ENCODE peak calls at places on chromosomes 2 and 18, in four cellular contexts. One of them, this sample, is unnamed.

GRCh38 chr2:118032169-118033013 is 18.5 kb upstream of the CCDC93 start:
- DNase-seq in IMR-90: peak
- DNase-seq in H1: peak
- DNase-seq in mesendoderm: peak
- DNase-seq in this sample: peak

GRCh38 chr2:223095207-223095606 is 43.2 kb downstream of the KCNE4 start:
- DNase-seq in IMR-90: no peak
- DNase-seq in H1: no peak
- DNase-seq in mesendoderm: no peak
- DNase-seq in this sample: no peak

GRCh38 chr2:172395503-172395902 is 31.9 kb upstream of the ITGA6 start:
- DNase-seq in IMR-90: peak
- DNase-seq in H1: no peak
- DNase-seq in mesendoderm: peak
- DNase-seq in this sample: no peak

GRCh38 chr2:63865159-63865799 is 23.6 kb downstream of the UGP2 start:
- DNase-seq in IMR-90: peak
- DNase-seq in H1: no peak
- DNase-seq in mesendoderm: no peak
- DNase-seq in this sample: no peak

GRCh38 chr2:88735853-88736252 is 44.4 kb downstream of the RPIA start:
- DNase-seq in IMR-90: no peak
- DNase-seq in H1: no peak
- DNase-seq in mesendoderm: no peak
- DNase-seq in this sample: no peak

GRCh38 chr2:218618102-218618860 is 10.6 kb downstream of the PLCD4 start:
- DNase-seq in IMR-90: no peak
- DNase-seq in H1: no peak
- DNase-seq in mesendoderm: peak
- DNase-seq in this sample: no peak

GRCh38 chr18:43970656-43971055 is 693.4 kb upstream of the SYT4 start:
- DNase-seq in IMR-90: no peak
- DNase-seq in H1: no peak
- DNase-seq in mesendoderm: peak
- DNase-seq in this sample: no peak

GRCh38 chr2:74550231-74550630 is 3.5 kb downstream of the LOXL3 start:
- DNase-seq in IMR-90: no peak
- DNase-seq in H1: no peak
- DNase-seq in mesendoderm: no peak
- DNase-seq in this sample: no peak

GRCh38 chr2:189086710-189087109 is 92.9 kb downstream of the COL5A2 start:
- DNase-seq in IMR-90: peak
- DNase-seq in H1: no peak
- DNase-seq in mesendoderm: peak
- DNase-seq in this sample: no peak

GRCh38 chr2:196074631-196075030 is 6.0 kb upstream of the DNAH7 start:
- DNase-seq in IMR-90: no peak
- DNase-seq in H1: no peak
- DNase-seq in mesendoderm: no peak
- DNase-seq in this sample: no peak

GRCh38 chr2:196511258-196511971 is 128.1 kb upstream of the CCDC150 start:
- DNase-seq in IMR-90: no peak
- DNase-seq in H1: no peak
- DNase-seq in mesendoderm: no peak
- DNase-seq in this sample: no peak

GRCh38 chr2:120111193-120111592 is 98.3 kb downstream of the EPB41L5 start:
- DNase-seq in IMR-90: no peak
- DNase-seq in H1: no peak
- DNase-seq in mesendoderm: no peak
- DNase-seq in this sample: no peak

GRCh38 chr2:208112969-208113368 is 11.4 kb downstream of the CRYGD start:
- DNase-seq in IMR-90: no peak
- DNase-seq in H1: peak
- DNase-seq in mesendoderm: peak
- DNase-seq in this sample: peak

GRCh38 chr2:28341208-28341891 is 51.3 kb upstream of the FOSL2 start:
- DNase-seq in IMR-90: no peak
- DNase-seq in H1: no peak
- DNase-seq in mesendoderm: no peak
- DNase-seq in this sample: no peak

GRCh38 chr18:49723648-49724180 is 89.6 kb downstream of the ACAA2 start:
- DNase-seq in IMR-90: peak
- DNase-seq in H1: no peak
- DNase-seq in mesendoderm: peak
- DNase-seq in this sample: no peak

GRCh38 chr2:208608436-208608835 is 201.8 kb downstream of the PTH2R start:
- DNase-seq in IMR-90: no peak
- DNase-seq in H1: no peak
- DNase-seq in mesendoderm: no peak
- DNase-seq in this sample: no peak

GRCh38 chr2:26355038-26355995 is 8.7 kb upstream of the ADGRF3 start:
- DNase-seq in IMR-90: peak
- DNase-seq in H1: no peak
- DNase-seq in mesendoderm: peak
- DNase-seq in this sample: no peak

GRCh38 chr2:240868286-240869108 is at the start of gene AGXT:
- DNase-seq in IMR-90: peak
- DNase-seq in H1: no peak
- DNase-seq in mesendoderm: no peak
- DNase-seq in this sample: no peak

GRCh38 chr2:241932895-241933174 is 63.3 kb downstream of the RTP5 start:
- DNase-seq in IMR-90: no peak
- DNase-seq in H1: no peak
- DNase-seq in mesendoderm: no peak
- DNase-seq in this sample: no peak

GRCh38 chr18:34509163-34509562 is 200.9 kb upstream of the DTNA start:
- DNase-seq in IMR-90: no peak
- DNase-seq in H1: no peak
- DNase-seq in mesendoderm: no peak
- DNase-seq in this sample: no peak

GRCh38 chr2:232693344-232693743 is 3.8 kb upstream of the GIGYF2 start:
- DNase-seq in IMR-90: no peak
- DNase-seq in H1: no peak
- DNase-seq in mesendoderm: no peak
- DNase-seq in this sample: no peak

GRCh38 chr2:112926707-112927106 is 15.7 kb downstream of the IL37 start:
- DNase-seq in IMR-90: no peak
- DNase-seq in H1: no peak
- DNase-seq in mesendoderm: no peak
- DNase-seq in this sample: no peak

GRCh38 chr2:219570924-219571310 is 422 bp downstream of the OBSL1 start:
- DNase-seq in IMR-90: peak
- DNase-seq in H1: no peak
- DNase-seq in mesendoderm: no peak
- DNase-seq in this sample: no peak

GRCh38 chr2:17589406-17590035 is 49.0 kb downstream of the VSNL1 start:
- DNase-seq in IMR-90: no peak
- DNase-seq in H1: peak
- DNase-seq in mesendoderm: no peak
- DNase-seq in this sample: no peak

GRCh38 chr2:17587469-17587868 is 47.0 kb downstream of the VSNL1 start:
- DNase-seq in IMR-90: no peak
- DNase-seq in H1: no peak
- DNase-seq in mesendoderm: peak
- DNase-seq in this sample: no peak

GRCh38 chr2:17584689-17585088 is 44.2 kb downstream of the VSNL1 start:
- DNase-seq in IMR-90: no peak
- DNase-seq in H1: no peak
- DNase-seq in mesendoderm: no peak
- DNase-seq in this sample: no peak

GRCh38 chr2:17590342-17590911 is 49.9 kb downstream of the VSNL1 start:
- DNase-seq in IMR-90: no peak
- DNase-seq in H1: no peak
- DNase-seq in mesendoderm: no peak
- DNase-seq in this sample: no peak

DNA sequence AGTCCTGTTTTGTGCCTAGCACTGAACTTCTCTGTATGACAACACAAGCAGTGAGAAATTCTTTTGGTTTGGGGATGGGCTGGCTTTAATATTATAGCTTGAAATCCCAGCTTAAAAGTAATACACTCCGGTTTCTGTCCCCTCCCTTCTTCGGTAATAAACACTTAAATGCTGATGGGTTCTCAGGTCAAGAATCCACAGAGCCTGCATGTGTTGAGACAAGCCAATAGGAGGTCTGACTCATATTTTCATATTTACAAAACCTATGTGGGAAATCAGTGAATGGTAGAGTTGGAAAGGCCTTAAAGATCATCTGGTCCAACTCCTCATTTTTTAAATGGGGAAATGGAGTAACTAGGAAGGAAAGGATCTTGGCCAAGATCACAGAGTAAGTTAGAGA is 47.5 kb downstream of the VSNL1 start:
- DNase-seq in IMR-90: no peak
- DNase-seq in H1: no peak
- DNase-seq in mesendoderm: no peak
- DNase-seq in this sample: no peak
- H4K5ac ChIP-seq in IMR-90: no peak
- H4K5ac ChIP-seq in H1: no peak
- H4K5ac ChIP-seq in mesendoderm: no peak
- H4K5ac ChIP-seq in this sample: no peak

GRCh38 chr2:128026422-128027277 is 1.2 kb downstream of the SAP130 start:
- DNase-seq in IMR-90: peak
- DNase-seq in H1: no peak
- DNase-seq in mesendoderm: peak
- DNase-seq in this sample: no peak

GRCh38 chr2:128027801-128028667 is at the start of gene SAP130:
- DNase-seq in IMR-90: peak
- DNase-seq in H1: peak
- DNase-seq in mesendoderm: peak
- DNase-seq in this sample: peak

GRCh38 chr2:128028668-128029054 is 802 bp upstream of the SAP130 start:
- DNase-seq in IMR-90: no peak
- DNase-seq in H1: no peak
- DNase-seq in mesendoderm: no peak
- DNase-seq in this sample: no peak

GRCh38 chr2:128032092-128032491 is 4.2 kb upstream of the SAP130 start:
- DNase-seq in IMR-90: no peak
- DNase-seq in H1: no peak
- DNase-seq in mesendoderm: no peak
- DNase-seq in this sample: no peak

DNA sequence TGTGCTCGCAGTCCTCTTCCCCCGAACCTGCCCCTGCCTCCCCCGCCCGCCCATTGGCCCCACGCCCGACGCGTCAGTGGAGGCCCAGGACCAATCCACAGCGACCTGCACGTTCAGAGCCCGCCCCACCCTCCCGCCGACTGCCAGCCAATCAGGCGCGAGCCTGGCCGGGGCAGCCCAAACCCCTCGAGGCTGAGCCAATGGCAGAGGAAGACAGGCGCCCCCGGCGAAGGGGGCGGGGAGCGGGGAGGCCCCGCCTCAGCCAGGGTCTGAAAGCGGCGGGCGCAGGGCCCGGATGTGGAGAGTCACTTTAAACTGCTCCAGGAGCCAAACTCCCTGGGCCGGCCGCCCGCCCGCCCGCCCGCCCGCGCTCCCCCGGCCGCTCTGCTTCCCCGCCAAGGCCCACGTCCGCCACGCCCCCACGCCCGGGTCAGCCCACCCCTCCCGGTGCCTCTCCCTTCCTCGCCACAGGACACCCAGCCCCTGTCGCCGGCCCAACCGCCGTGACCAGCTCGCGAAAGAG is 520 bp downstream of the SAP130 start:
- DNase-seq in IMR-90: peak
- DNase-seq in H1: peak
- DNase-seq in mesendoderm: peak
- DNase-seq in this sample: peak
- H3K4ac ChIP-seq in IMR-90: peak
- H3K4ac ChIP-seq in H1: no peak
- H3K4ac ChIP-seq in mesendoderm: no peak
- H3K4ac ChIP-seq in this sample: no peak

GRCh38 chr2:85411405-85411748 is 1.2 kb upstream of the CAPG start:
- DNase-seq in IMR-90: no peak
- DNase-seq in H1: no peak
- DNase-seq in mesendoderm: no peak
- DNase-seq in this sample: no peak

GRCh38 chr2:85409719-85410583 is at the start of gene CAPG:
- DNase-seq in IMR-90: no peak
- DNase-seq in H1: peak
- DNase-seq in mesendoderm: peak
- DNase-seq in this sample: peak

GRCh38 chr2:85410584-85411404 is 628 bp upstream of the CAPG start:
- DNase-seq in IMR-90: no peak
- DNase-seq in H1: no peak
- DNase-seq in mesendoderm: no peak
- DNase-seq in this sample: no peak

GRCh38 chr2:85414761-85415498 is 3.6 kb upstream of the SH2D6 start:
- DNase-seq in IMR-90: no peak
- DNase-seq in H1: no peak
- DNase-seq in mesendoderm: no peak
- DNase-seq in this sample: no peak

DNA sequence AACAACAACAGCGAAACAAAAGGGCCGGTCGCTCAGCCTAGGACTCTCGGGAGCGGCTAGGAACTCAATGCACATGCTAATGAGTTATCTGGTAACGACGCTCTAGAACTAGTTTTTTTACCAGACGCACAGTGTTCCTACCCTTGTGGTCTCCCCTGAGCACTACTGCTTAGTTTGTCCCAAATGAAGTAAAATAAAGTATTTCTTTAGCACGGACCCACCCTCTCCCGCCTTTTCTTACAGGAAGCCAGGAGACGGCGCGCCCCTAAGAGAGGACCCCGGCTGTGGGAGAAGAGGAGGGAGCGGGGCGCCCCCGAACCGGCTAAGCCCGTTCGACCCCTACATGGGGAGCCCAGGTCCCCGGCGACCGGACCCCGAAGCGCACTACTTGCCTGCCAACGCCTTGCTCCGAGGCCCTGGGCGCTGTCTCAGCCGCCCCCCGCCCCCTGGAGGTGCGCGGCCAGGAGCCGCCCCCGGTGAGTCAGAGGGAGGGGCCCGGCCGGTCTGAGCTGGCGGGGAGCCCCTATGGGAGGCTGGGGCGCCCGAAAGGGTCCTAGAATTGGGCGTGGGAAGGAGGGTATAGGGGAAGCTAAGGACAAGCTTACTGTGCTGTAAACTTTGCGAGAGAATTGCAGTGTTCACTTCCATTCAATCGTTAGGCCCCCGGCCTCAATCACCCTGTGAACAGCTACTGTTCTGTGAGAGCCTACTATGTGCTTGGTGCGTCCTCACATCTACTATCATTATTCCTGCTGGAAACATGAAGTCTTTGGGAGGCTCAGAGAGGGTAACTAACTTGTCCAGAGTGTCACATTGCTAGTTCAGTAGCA is 3.6 kb upstream of the CAPG start:
- DNase-seq in IMR-90: peak
- DNase-seq in H1: peak
- DNase-seq in mesendoderm: peak
- DNase-seq in this sample: no peak
- H3K56ac ChIP-seq in IMR-90: peak
- H3K56ac ChIP-seq in H1: peak
- H3K56ac ChIP-seq in mesendoderm: peak
- H3K56ac ChIP-seq in this sample: no peak

DNA sequence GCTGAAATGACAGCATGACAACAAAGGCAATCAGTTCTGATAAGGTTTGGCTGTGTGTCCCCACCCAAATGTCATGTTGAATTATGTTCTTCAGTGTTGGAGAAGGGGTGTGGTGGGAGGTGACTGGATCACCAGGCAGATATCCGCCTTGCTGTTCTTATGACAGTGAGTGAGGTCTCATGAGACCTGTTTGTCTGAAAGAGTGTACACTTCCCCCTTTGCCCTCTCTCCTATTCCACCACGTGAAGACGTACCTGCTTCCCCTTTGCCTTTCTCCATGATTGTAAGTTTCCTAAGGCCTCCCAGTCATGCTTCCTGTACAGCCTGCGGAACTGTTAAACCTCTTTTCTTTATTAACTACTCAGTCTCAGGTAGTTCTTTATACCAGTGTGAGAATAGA is 553.0 kb downstream of the DCDC2C start:
- DNase-seq in IMR-90: no peak
- DNase-seq in H1: no peak
- DNase-seq in mesendoderm: no peak
- DNase-seq in this sample: no peak
- H4K5ac ChIP-seq in IMR-90: no peak
- H4K5ac ChIP-seq in H1: no peak
- H4K5ac ChIP-seq in mesendoderm: no peak
- H4K5ac ChIP-seq in this sample: no peak